ENCODE peak calls at places on chromosomes 1 and 21, in nine cellular contexts. One of them, this sample, is unnamed.

GRCh38 chr1:111620412-111620971 is 903 bp downstream of the RAP1A start:
- DNase-seq in nephron progenitor cell: no peak
- DNase-seq in fibroblast of mammary gland: peak; percentile 19
- DNase-seq in activated T-helper 1 cell treated with Interleukin-2 at 50 U/mL for 16 hours: no peak
- DNase-seq in NAMALWA: peak; percentile 66
- DNase-seq in activated CD8-positive, alpha-beta memory T cell treated with anti-CD3 and anti-CD28 coated beads for 48 hours: no peak
- DNase-seq in activated CD4-positive, alpha-beta T cell treated with anti-CD3 and anti-CD28 coated beads, Interleukin-2, amount 50 U/mL, for 48 hours: peak; percentile 73
- DNase-seq in AG09309: no peak
- DNase-seq in endothelial cell: peak; percentile 35
- DNase-seq in this sample: no peak

GRCh38 chr1:61980561-61980960 is 214.1 kb upstream of the L1TD1 start:
- DNase-seq in nephron progenitor cell: no peak
- DNase-seq in fibroblast of mammary gland: peak; percentile 36
- DNase-seq in activated T-helper 1 cell treated with Interleukin-2 at 50 U/mL for 16 hours: no peak
- DNase-seq in NAMALWA: no peak
- DNase-seq in activated CD8-positive, alpha-beta memory T cell treated with anti-CD3 and anti-CD28 coated beads for 48 hours: peak; percentile 2
- DNase-seq in activated CD4-positive, alpha-beta T cell treated with anti-CD3 and anti-CD28 coated beads, Interleukin-2, amount 50 U/mL, for 48 hours: peak; percentile 5
- DNase-seq in AG09309: no peak
- DNase-seq in endothelial cell: no peak
- DNase-seq in this sample: no peak

GRCh38 chr1:153429266-153430165 is 13.2 kb downstream of the S100A7A start:
- DNase-seq in nephron progenitor cell: no peak
- DNase-seq in fibroblast of mammary gland: no peak
- DNase-seq in activated T-helper 1 cell treated with Interleukin-2 at 50 U/mL for 16 hours: no peak
- DNase-seq in NAMALWA: no peak
- DNase-seq in activated CD8-positive, alpha-beta memory T cell treated with anti-CD3 and anti-CD28 coated beads for 48 hours: no peak
- DNase-seq in activated CD4-positive, alpha-beta T cell treated with anti-CD3 and anti-CD28 coated beads, Interleukin-2, amount 50 U/mL, for 48 hours: no peak
- DNase-seq in AG09309: no peak
- DNase-seq in endothelial cell: no peak
- DNase-seq in this sample: no peak

GRCh38 chr1:11719313-11720032 is 16.5 kb upstream of the AGTRAP start:
- DNase-seq in nephron progenitor cell: peak; percentile 81
- DNase-seq in fibroblast of mammary gland: peak; percentile 61
- DNase-seq in activated T-helper 1 cell treated with Interleukin-2 at 50 U/mL for 16 hours: peak; percentile 73
- DNase-seq in NAMALWA: peak; percentile 81
- DNase-seq in activated CD8-positive, alpha-beta memory T cell treated with anti-CD3 and anti-CD28 coated beads for 48 hours: peak; percentile 47
- DNase-seq in activated CD4-positive, alpha-beta T cell treated with anti-CD3 and anti-CD28 coated beads, Interleukin-2, amount 50 U/mL, for 48 hours: peak; percentile 90
- DNase-seq in AG09309: no peak
- DNase-seq in endothelial cell: peak; percentile 71
- DNase-seq in this sample: peak; percentile 76

GRCh38 chr1:245091171-245091621 is 63.6 kb upstream of the KIF26B start:
- DNase-seq in nephron progenitor cell: no peak
- DNase-seq in fibroblast of mammary gland: peak; percentile 20
- DNase-seq in activated T-helper 1 cell treated with Interleukin-2 at 50 U/mL for 16 hours: no peak
- DNase-seq in NAMALWA: no peak
- DNase-seq in activated CD8-positive, alpha-beta memory T cell treated with anti-CD3 and anti-CD28 coated beads for 48 hours: no peak
- DNase-seq in activated CD4-positive, alpha-beta T cell treated with anti-CD3 and anti-CD28 coated beads, Interleukin-2, amount 50 U/mL, for 48 hours: no peak
- DNase-seq in AG09309: no peak
- DNase-seq in endothelial cell: no peak
- DNase-seq in this sample: no peak

GRCh38 chr1:28756846-28757245 is 20.1 kb downstream of the YTHDF2 start:
- DNase-seq in nephron progenitor cell: no peak
- DNase-seq in fibroblast of mammary gland: no peak
- DNase-seq in activated T-helper 1 cell treated with Interleukin-2 at 50 U/mL for 16 hours: no peak
- DNase-seq in NAMALWA: peak; percentile 27
- DNase-seq in activated CD8-positive, alpha-beta memory T cell treated with anti-CD3 and anti-CD28 coated beads for 48 hours: no peak
- DNase-seq in activated CD4-positive, alpha-beta T cell treated with anti-CD3 and anti-CD28 coated beads, Interleukin-2, amount 50 U/mL, for 48 hours: no peak
- DNase-seq in AG09309: no peak
- DNase-seq in endothelial cell: no peak
- DNase-seq in this sample: no peak

GRCh38 chr1:20507248-20507563 is 745 bp downstream of the MUL1 start:
- DNase-seq in nephron progenitor cell: no peak
- DNase-seq in fibroblast of mammary gland: no peak
- DNase-seq in activated T-helper 1 cell treated with Interleukin-2 at 50 U/mL for 16 hours: no peak
- DNase-seq in NAMALWA: no peak
- DNase-seq in activated CD8-positive, alpha-beta memory T cell treated with anti-CD3 and anti-CD28 coated beads for 48 hours: no peak
- DNase-seq in activated CD4-positive, alpha-beta T cell treated with anti-CD3 and anti-CD28 coated beads, Interleukin-2, amount 50 U/mL, for 48 hours: no peak
- DNase-seq in AG09309: no peak
- DNase-seq in endothelial cell: no peak
- DNase-seq in this sample: no peak

GRCh38 chr1:206502403-206502802 is 4.9 kb upstream of the RASSF5 start:
- DNase-seq in nephron progenitor cell: no peak
- DNase-seq in fibroblast of mammary gland: no peak
- DNase-seq in activated T-helper 1 cell treated with Interleukin-2 at 50 U/mL for 16 hours: no peak
- DNase-seq in NAMALWA: no peak
- DNase-seq in activated CD8-positive, alpha-beta memory T cell treated with anti-CD3 and anti-CD28 coated beads for 48 hours: no peak
- DNase-seq in activated CD4-positive, alpha-beta T cell treated with anti-CD3 and anti-CD28 coated beads, Interleukin-2, amount 50 U/mL, for 48 hours: no peak
- DNase-seq in AG09309: no peak
- DNase-seq in endothelial cell: no peak
- DNase-seq in this sample: no peak

GRCh38 chr1:205199090-205199930 is 12.2 kb downstream of the DSTYK start:
- DNase-seq in nephron progenitor cell: no peak
- DNase-seq in fibroblast of mammary gland: peak; percentile 72
- DNase-seq in activated T-helper 1 cell treated with Interleukin-2 at 50 U/mL for 16 hours: no peak
- DNase-seq in NAMALWA: no peak
- DNase-seq in activated CD8-positive, alpha-beta memory T cell treated with anti-CD3 and anti-CD28 coated beads for 48 hours: no peak
- DNase-seq in activated CD4-positive, alpha-beta T cell treated with anti-CD3 and anti-CD28 coated beads, Interleukin-2, amount 50 U/mL, for 48 hours: peak; percentile 67
- DNase-seq in AG09309: peak; percentile 51
- DNase-seq in endothelial cell: no peak
- DNase-seq in this sample: no peak

GRCh38 chr21:41763996-41764395 is 2.9 kb downstream of the RIPK4 start:
- DNase-seq in nephron progenitor cell: no peak
- DNase-seq in fibroblast of mammary gland: no peak
- DNase-seq in activated T-helper 1 cell treated with Interleukin-2 at 50 U/mL for 16 hours: no peak
- DNase-seq in NAMALWA: no peak
- DNase-seq in activated CD8-positive, alpha-beta memory T cell treated with anti-CD3 and anti-CD28 coated beads for 48 hours: no peak
- DNase-seq in activated CD4-positive, alpha-beta T cell treated with anti-CD3 and anti-CD28 coated beads, Interleukin-2, amount 50 U/mL, for 48 hours: no peak
- DNase-seq in AG09309: no peak
- DNase-seq in endothelial cell: no peak
- DNase-seq in this sample: no peak

GRCh38 chr1:185663771-185664296 is 70.4 kb upstream of the HMCN1 start:
- DNase-seq in nephron progenitor cell: no peak
- DNase-seq in fibroblast of mammary gland: no peak
- DNase-seq in activated T-helper 1 cell treated with Interleukin-2 at 50 U/mL for 16 hours: no peak
- DNase-seq in NAMALWA: no peak
- DNase-seq in activated CD8-positive, alpha-beta memory T cell treated with anti-CD3 and anti-CD28 coated beads for 48 hours: no peak
- DNase-seq in activated CD4-positive, alpha-beta T cell treated with anti-CD3 and anti-CD28 coated beads, Interleukin-2, amount 50 U/mL, for 48 hours: no peak
- DNase-seq in AG09309: no peak
- DNase-seq in endothelial cell: no peak
- DNase-seq in this sample: no peak

GRCh38 chr1:116556289-116557006 is 14.4 kb downstream of the CD58 start:
- DNase-seq in nephron progenitor cell: no peak
- DNase-seq in fibroblast of mammary gland: peak; percentile 99
- DNase-seq in activated T-helper 1 cell treated with Interleukin-2 at 50 U/mL for 16 hours: peak; percentile 52
- DNase-seq in NAMALWA: no peak
- DNase-seq in activated CD8-positive, alpha-beta memory T cell treated with anti-CD3 and anti-CD28 coated beads for 48 hours: peak; percentile 51
- DNase-seq in activated CD4-positive, alpha-beta T cell treated with anti-CD3 and anti-CD28 coated beads, Interleukin-2, amount 50 U/mL, for 48 hours: peak; percentile 86
- DNase-seq in AG09309: peak; percentile 89
- DNase-seq in endothelial cell: no peak
- DNase-seq in this sample: no peak

GRCh38 chr1:118154220-118154619 is 30.8 kb downstream of the SPAG17 start:
- DNase-seq in nephron progenitor cell: no peak
- DNase-seq in fibroblast of mammary gland: peak; percentile 33
- DNase-seq in activated T-helper 1 cell treated with Interleukin-2 at 50 U/mL for 16 hours: no peak
- DNase-seq in NAMALWA: peak; percentile 22
- DNase-seq in activated CD8-positive, alpha-beta memory T cell treated with anti-CD3 and anti-CD28 coated beads for 48 hours: no peak
- DNase-seq in activated CD4-positive, alpha-beta T cell treated with anti-CD3 and anti-CD28 coated beads, Interleukin-2, amount 50 U/mL, for 48 hours: no peak
- DNase-seq in AG09309: no peak
- DNase-seq in endothelial cell: no peak
- DNase-seq in this sample: no peak

GRCh38 chr1:183011859-183012258 is 11.4 kb upstream of the LAMC1 start:
- DNase-seq in nephron progenitor cell: no peak
- DNase-seq in fibroblast of mammary gland: no peak
- DNase-seq in activated T-helper 1 cell treated with Interleukin-2 at 50 U/mL for 16 hours: no peak
- DNase-seq in NAMALWA: no peak
- DNase-seq in activated CD8-positive, alpha-beta memory T cell treated with anti-CD3 and anti-CD28 coated beads for 48 hours: no peak
- DNase-seq in activated CD4-positive, alpha-beta T cell treated with anti-CD3 and anti-CD28 coated beads, Interleukin-2, amount 50 U/mL, for 48 hours: no peak
- DNase-seq in AG09309: no peak
- DNase-seq in endothelial cell: no peak
- DNase-seq in this sample: no peak

GRCh38 chr1:227094249-227094966 is 154.3 kb downstream of the COQ8A start:
- DNase-seq in nephron progenitor cell: no peak
- DNase-seq in fibroblast of mammary gland: no peak
- DNase-seq in activated T-helper 1 cell treated with Interleukin-2 at 50 U/mL for 16 hours: no peak
- DNase-seq in NAMALWA: no peak
- DNase-seq in activated CD8-positive, alpha-beta memory T cell treated with anti-CD3 and anti-CD28 coated beads for 48 hours: no peak
- DNase-seq in activated CD4-positive, alpha-beta T cell treated with anti-CD3 and anti-CD28 coated beads, Interleukin-2, amount 50 U/mL, for 48 hours: no peak
- DNase-seq in AG09309: no peak
- DNase-seq in endothelial cell: no peak
- DNase-seq in this sample: no peak

GRCh38 chr1:182206628-182207239 is 145.2 kb upstream of the ZNF648 start:
- DNase-seq in nephron progenitor cell: no peak
- DNase-seq in fibroblast of mammary gland: peak; percentile 83
- DNase-seq in activated T-helper 1 cell treated with Interleukin-2 at 50 U/mL for 16 hours: no peak
- DNase-seq in NAMALWA: no peak
- DNase-seq in activated CD8-positive, alpha-beta memory T cell treated with anti-CD3 and anti-CD28 coated beads for 48 hours: no peak
- DNase-seq in activated CD4-positive, alpha-beta T cell treated with anti-CD3 and anti-CD28 coated beads, Interleukin-2, amount 50 U/mL, for 48 hours: no peak
- DNase-seq in AG09309: no peak
- DNase-seq in endothelial cell: no peak
- DNase-seq in this sample: no peak

GRCh38 chr1:33383974-33384767 is 46.7 kb downstream of the PHC2 start:
- DNase-seq in nephron progenitor cell: no peak
- DNase-seq in fibroblast of mammary gland: peak; percentile 87
- DNase-seq in activated T-helper 1 cell treated with Interleukin-2 at 50 U/mL for 16 hours: no peak
- DNase-seq in NAMALWA: no peak
- DNase-seq in activated CD8-positive, alpha-beta memory T cell treated with anti-CD3 and anti-CD28 coated beads for 48 hours: no peak
- DNase-seq in activated CD4-positive, alpha-beta T cell treated with anti-CD3 and anti-CD28 coated beads, Interleukin-2, amount 50 U/mL, for 48 hours: no peak
- DNase-seq in AG09309: no peak
- DNase-seq in endothelial cell: no peak
- DNase-seq in this sample: no peak

GRCh38 chr1:220528679-220529529 is 968 bp downstream of the MARK1 start:
- DNase-seq in nephron progenitor cell: peak; percentile 66
- DNase-seq in fibroblast of mammary gland: no peak
- DNase-seq in activated T-helper 1 cell treated with Interleukin-2 at 50 U/mL for 16 hours: no peak
- DNase-seq in NAMALWA: no peak
- DNase-seq in activated CD8-positive, alpha-beta memory T cell treated with anti-CD3 and anti-CD28 coated beads for 48 hours: no peak
- DNase-seq in activated CD4-positive, alpha-beta T cell treated with anti-CD3 and anti-CD28 coated beads, Interleukin-2, amount 50 U/mL, for 48 hours: no peak
- DNase-seq in AG09309: no peak
- DNase-seq in endothelial cell: peak; percentile 38
- DNase-seq in this sample: no peak

GRCh38 chr1:32925360-32926142 is 24.4 kb upstream of the TMEM54 start:
- DNase-seq in nephron progenitor cell: peak; percentile 46
- DNase-seq in fibroblast of mammary gland: no peak
- DNase-seq in activated T-helper 1 cell treated with Interleukin-2 at 50 U/mL for 16 hours: no peak
- DNase-seq in NAMALWA: no peak
- DNase-seq in activated CD8-positive, alpha-beta memory T cell treated with anti-CD3 and anti-CD28 coated beads for 48 hours: no peak
- DNase-seq in activated CD4-positive, alpha-beta T cell treated with anti-CD3 and anti-CD28 coated beads, Interleukin-2, amount 50 U/mL, for 48 hours: peak; percentile 33
- DNase-seq in AG09309: no peak
- DNase-seq in endothelial cell: peak; percentile 43
- DNase-seq in this sample: no peak

GRCh38 chr1:53088616-53089300 is 26.7 kb downstream of the PODN start:
- DNase-seq in nephron progenitor cell: no peak
- DNase-seq in fibroblast of mammary gland: no peak
- DNase-seq in activated T-helper 1 cell treated with Interleukin-2 at 50 U/mL for 16 hours: no peak
- DNase-seq in NAMALWA: no peak
- DNase-seq in activated CD8-positive, alpha-beta memory T cell treated with anti-CD3 and anti-CD28 coated beads for 48 hours: no peak
- DNase-seq in activated CD4-positive, alpha-beta T cell treated with anti-CD3 and anti-CD28 coated beads, Interleukin-2, amount 50 U/mL, for 48 hours: no peak
- DNase-seq in AG09309: no peak
- DNase-seq in endothelial cell: no peak
- DNase-seq in this sample: no peak

GRCh38 chr1:15758537-15758936 is at the start of gene FBLIM1:
- DNase-seq in nephron progenitor cell: peak; percentile 66
- DNase-seq in fibroblast of mammary gland: no peak
- DNase-seq in activated T-helper 1 cell treated with Interleukin-2 at 50 U/mL for 16 hours: no peak
- DNase-seq in NAMALWA: no peak
- DNase-seq in activated CD8-positive, alpha-beta memory T cell treated with anti-CD3 and anti-CD28 coated beads for 48 hours: no peak
- DNase-seq in activated CD4-positive, alpha-beta T cell treated with anti-CD3 and anti-CD28 coated beads, Interleukin-2, amount 50 U/mL, for 48 hours: no peak
- DNase-seq in AG09309: no peak
- DNase-seq in endothelial cell: peak; percentile 59
- DNase-seq in this sample: no peak

GRCh38 chr1:964691-965525 is 1.4 kb upstream of the PLEKHN1 start:
- DNase-seq in nephron progenitor cell: no peak
- DNase-seq in fibroblast of mammary gland: no peak
- DNase-seq in activated T-helper 1 cell treated with Interleukin-2 at 50 U/mL for 16 hours: no peak
- DNase-seq in NAMALWA: no peak
- DNase-seq in activated CD8-positive, alpha-beta memory T cell treated with anti-CD3 and anti-CD28 coated beads for 48 hours: no peak
- DNase-seq in activated CD4-positive, alpha-beta T cell treated with anti-CD3 and anti-CD28 coated beads, Interleukin-2, amount 50 U/mL, for 48 hours: no peak
- DNase-seq in AG09309: no peak
- DNase-seq in endothelial cell: no peak
- DNase-seq in this sample: no peak

GRCh38 chr1:183155939-183156338 is 30.1 kb upstream of the LAMC2 start:
- DNase-seq in nephron progenitor cell: no peak
- DNase-seq in fibroblast of mammary gland: no peak
- DNase-seq in activated T-helper 1 cell treated with Interleukin-2 at 50 U/mL for 16 hours: no peak
- DNase-seq in NAMALWA: no peak
- DNase-seq in activated CD8-positive, alpha-beta memory T cell treated with anti-CD3 and anti-CD28 coated beads for 48 hours: no peak
- DNase-seq in activated CD4-positive, alpha-beta T cell treated with anti-CD3 and anti-CD28 coated beads, Interleukin-2, amount 50 U/mL, for 48 hours: no peak
- DNase-seq in AG09309: no peak
- DNase-seq in endothelial cell: no peak
- DNase-seq in this sample: no peak

GRCh38 chr1:158121604-158122254 is 59.0 kb upstream of the CD1D start:
- DNase-seq in nephron progenitor cell: peak; percentile 55
- DNase-seq in fibroblast of mammary gland: peak; percentile 48
- DNase-seq in activated T-helper 1 cell treated with Interleukin-2 at 50 U/mL for 16 hours: no peak
- DNase-seq in NAMALWA: peak; percentile 68
- DNase-seq in activated CD8-positive, alpha-beta memory T cell treated with anti-CD3 and anti-CD28 coated beads for 48 hours: no peak
- DNase-seq in activated CD4-positive, alpha-beta T cell treated with anti-CD3 and anti-CD28 coated beads, Interleukin-2, amount 50 U/mL, for 48 hours: peak; percentile 19
- DNase-seq in AG09309: no peak
- DNase-seq in endothelial cell: peak; percentile 62
- DNase-seq in this sample: no peak

GRCh38 chr1:230287674-230288315 is 138.3 kb downstream of the PGBD5 start:
- DNase-seq in nephron progenitor cell: no peak
- DNase-seq in fibroblast of mammary gland: no peak
- DNase-seq in activated T-helper 1 cell treated with Interleukin-2 at 50 U/mL for 16 hours: no peak
- DNase-seq in NAMALWA: no peak
- DNase-seq in activated CD8-positive, alpha-beta memory T cell treated with anti-CD3 and anti-CD28 coated beads for 48 hours: no peak
- DNase-seq in activated CD4-positive, alpha-beta T cell treated with anti-CD3 and anti-CD28 coated beads, Interleukin-2, amount 50 U/mL, for 48 hours: no peak
- DNase-seq in AG09309: no peak
- DNase-seq in endothelial cell: no peak
- DNase-seq in this sample: no peak

GRCh38 chr21:16193758-16194606 is 464.2 kb downstream of the USP25 start:
- DNase-seq in nephron progenitor cell: peak; percentile 55
- DNase-seq in fibroblast of mammary gland: peak; percentile 87
- DNase-seq in activated T-helper 1 cell treated with Interleukin-2 at 50 U/mL for 16 hours: no peak
- DNase-seq in NAMALWA: peak; percentile 94
- DNase-seq in activated CD8-positive, alpha-beta memory T cell treated with anti-CD3 and anti-CD28 coated beads for 48 hours: no peak
- DNase-seq in activated CD4-positive, alpha-beta T cell treated with anti-CD3 and anti-CD28 coated beads, Interleukin-2, amount 50 U/mL, for 48 hours: no peak
- DNase-seq in AG09309: peak; percentile 33
- DNase-seq in endothelial cell: peak; percentile 26
- DNase-seq in this sample: peak; percentile 60

This sample was measured in C1 segment of cervical spinal cord.